ENCODE peak calls at places on chromosome 16, in ten cellular contexts. One of them, this sample, is unnamed.

GRCh38 chr16:73737637-73738036 is 559.0 kb upstream of the PSMD7 start:
- DNase-seq in AG09309: no peak
- DNase-seq in M059J: no peak
- DNase-seq in Right ventricle myocardium superior: no peak
- DNase-seq in fibroblast of lung: no peak
- DNase-seq in cerebellum: no peak
- DNase-seq in astrocyte of the cerebellum: no peak
- DNase-seq in GM12865: no peak
- DNase-seq in NCI-H1092 treated with DMSO at 0.1 percent for 48 hours: no peak
- DNase-seq in activated naive CD4-positive, alpha-beta T cell: no peak
- DNase-seq in this sample: no peak

GRCh38 chr16:5041604-5042133 is 7.9 kb upstream of the NAGPA start:
- DNase-seq in AG09309: no peak
- DNase-seq in M059J: peak; percentile 86
- DNase-seq in Right ventricle myocardium superior: no peak
- DNase-seq in fibroblast of lung: peak; percentile 93
- DNase-seq in cerebellum: no peak
- DNase-seq in astrocyte of the cerebellum: peak; percentile 38
- DNase-seq in GM12865: peak; percentile 91
- DNase-seq in NCI-H1092 treated with DMSO at 0.1 percent for 48 hours: no peak
- DNase-seq in activated naive CD4-positive, alpha-beta T cell: no peak
- DNase-seq in this sample: peak; percentile 18

GRCh38 chr16:2473999-2474876 is 689 bp upstream of the TBC1D24 start:
- DNase-seq in AG09309: no peak
- DNase-seq in M059J: peak; percentile 47
- DNase-seq in Right ventricle myocardium superior: peak; percentile 77
- DNase-seq in fibroblast of lung: peak; percentile 39
- DNase-seq in cerebellum: peak; percentile 67
- DNase-seq in astrocyte of the cerebellum: no peak
- DNase-seq in GM12865: peak; percentile 72
- DNase-seq in NCI-H1092 treated with DMSO at 0.1 percent for 48 hours: peak; percentile 42
- DNase-seq in activated naive CD4-positive, alpha-beta T cell: no peak
- DNase-seq in this sample: no peak

GRCh38 chr16:58428621-58429557 is 36.6 kb downstream of the GINS3 start:
- DNase-seq in AG09309: no peak
- DNase-seq in M059J: peak; percentile 39
- DNase-seq in Right ventricle myocardium superior: no peak
- DNase-seq in fibroblast of lung: peak; percentile 19
- DNase-seq in cerebellum: no peak
- DNase-seq in astrocyte of the cerebellum: no peak
- DNase-seq in GM12865: no peak
- DNase-seq in NCI-H1092 treated with DMSO at 0.1 percent for 48 hours: no peak
- DNase-seq in activated naive CD4-positive, alpha-beta T cell: no peak
- DNase-seq in this sample: no peak

GRCh38 chr16:24668481-24669001 is 60.9 kb upstream of the TNRC6A start:
- DNase-seq in AG09309: peak; percentile 34
- DNase-seq in M059J: peak; percentile 87
- DNase-seq in Right ventricle myocardium superior: no peak
- DNase-seq in fibroblast of lung: peak; percentile 87
- DNase-seq in cerebellum: peak; percentile 42
- DNase-seq in astrocyte of the cerebellum: peak; percentile 36
- DNase-seq in GM12865: peak; percentile 24
- DNase-seq in NCI-H1092 treated with DMSO at 0.1 percent for 48 hours: no peak
- DNase-seq in activated naive CD4-positive, alpha-beta T cell: no peak
- DNase-seq in this sample: peak; percentile 65

GRCh38 chr16:12618515-12618914 is 185.2 kb downstream of the CPPED1 start:
- DNase-seq in AG09309: no peak
- DNase-seq in M059J: peak; percentile 57
- DNase-seq in Right ventricle myocardium superior: no peak
- DNase-seq in fibroblast of lung: no peak
- DNase-seq in cerebellum: no peak
- DNase-seq in astrocyte of the cerebellum: no peak
- DNase-seq in GM12865: peak; percentile 19
- DNase-seq in NCI-H1092 treated with DMSO at 0.1 percent for 48 hours: no peak
- DNase-seq in activated naive CD4-positive, alpha-beta T cell: no peak
- DNase-seq in this sample: no peak

GRCh38 chr16:83955218-83956130 is 2.4 kb downstream of the OSGIN1 start:
- DNase-seq in AG09309: peak; percentile 5
- DNase-seq in M059J: peak; percentile 14
- DNase-seq in Right ventricle myocardium superior: peak; percentile 41
- DNase-seq in fibroblast of lung: peak; percentile 54
- DNase-seq in cerebellum: no peak
- DNase-seq in astrocyte of the cerebellum: peak; percentile 41
- DNase-seq in GM12865: no peak
- DNase-seq in NCI-H1092 treated with DMSO at 0.1 percent for 48 hours: no peak
- DNase-seq in activated naive CD4-positive, alpha-beta T cell: no peak
- DNase-seq in this sample: no peak

GRCh38 chr16:86294535-86294934 is 215.8 kb upstream of the FOXF1 start:
- DNase-seq in AG09309: no peak
- DNase-seq in M059J: no peak
- DNase-seq in Right ventricle myocardium superior: no peak
- DNase-seq in fibroblast of lung: no peak
- DNase-seq in cerebellum: no peak
- DNase-seq in astrocyte of the cerebellum: no peak
- DNase-seq in GM12865: no peak
- DNase-seq in NCI-H1092 treated with DMSO at 0.1 percent for 48 hours: no peak
- DNase-seq in activated naive CD4-positive, alpha-beta T cell: no peak
- DNase-seq in this sample: no peak

GRCh38 chr16:9328386-9328785 is 236.9 kb downstream of the HAPSTR1 start:
- DNase-seq in AG09309: no peak
- DNase-seq in M059J: no peak
- DNase-seq in Right ventricle myocardium superior: no peak
- DNase-seq in fibroblast of lung: no peak
- DNase-seq in cerebellum: no peak
- DNase-seq in astrocyte of the cerebellum: no peak
- DNase-seq in GM12865: no peak
- DNase-seq in NCI-H1092 treated with DMSO at 0.1 percent for 48 hours: no peak
- DNase-seq in activated naive CD4-positive, alpha-beta T cell: no peak
- DNase-seq in this sample: no peak

GRCh38 chr16:77496934-77497333 is 62.1 kb upstream of the ADAMTS18 start:
- DNase-seq in AG09309: no peak
- DNase-seq in M059J: peak; percentile 49
- DNase-seq in Right ventricle myocardium superior: no peak
- DNase-seq in fibroblast of lung: peak; percentile 32
- DNase-seq in cerebellum: no peak
- DNase-seq in astrocyte of the cerebellum: no peak
- DNase-seq in GM12865: no peak
- DNase-seq in NCI-H1092 treated with DMSO at 0.1 percent for 48 hours: no peak
- DNase-seq in activated naive CD4-positive, alpha-beta T cell: no peak
- DNase-seq in this sample: no peak

GRCh38 chr16:76639685-76640289 is 362.6 kb downstream of the CNTNAP4 start:
- DNase-seq in AG09309: no peak
- DNase-seq in M059J: peak; percentile 27
- DNase-seq in Right ventricle myocardium superior: no peak
- DNase-seq in fibroblast of lung: peak; percentile 0
- DNase-seq in cerebellum: peak; percentile 6
- DNase-seq in astrocyte of the cerebellum: peak; percentile 16
- DNase-seq in GM12865: peak; percentile 40
- DNase-seq in NCI-H1092 treated with DMSO at 0.1 percent for 48 hours: peak; percentile 30
- DNase-seq in activated naive CD4-positive, alpha-beta T cell: no peak
- DNase-seq in this sample: no peak

GRCh38 chr16:57781741-57782606 is 20.3 kb downstream of the KIFC3 start:
- DNase-seq in AG09309: peak; percentile 16
- DNase-seq in M059J: peak; percentile 72
- DNase-seq in Right ventricle myocardium superior: peak; percentile 7
- DNase-seq in fibroblast of lung: peak; percentile 61
- DNase-seq in cerebellum: no peak
- DNase-seq in astrocyte of the cerebellum: peak; percentile 47
- DNase-seq in GM12865: no peak
- DNase-seq in NCI-H1092 treated with DMSO at 0.1 percent for 48 hours: no peak
- DNase-seq in activated naive CD4-positive, alpha-beta T cell: no peak
- DNase-seq in this sample: no peak

GRCh38 chr16:50591800-50592771 is 43.9 kb downstream of the NKD1 start:
- DNase-seq in AG09309: no peak
- DNase-seq in M059J: peak; percentile 64
- DNase-seq in Right ventricle myocardium superior: peak; percentile 88
- DNase-seq in fibroblast of lung: no peak
- DNase-seq in cerebellum: peak; percentile 91
- DNase-seq in astrocyte of the cerebellum: peak; percentile 16
- DNase-seq in GM12865: no peak
- DNase-seq in NCI-H1092 treated with DMSO at 0.1 percent for 48 hours: peak; percentile 69
- DNase-seq in activated naive CD4-positive, alpha-beta T cell: no peak
- DNase-seq in this sample: no peak

GRCh38 chr16:81567987-81568748 is 123.6 kb downstream of the CMIP start:
- DNase-seq in AG09309: peak; percentile 20
- DNase-seq in M059J: peak; percentile 99
- DNase-seq in Right ventricle myocardium superior: no peak
- DNase-seq in fibroblast of lung: peak; percentile 73
- DNase-seq in cerebellum: no peak
- DNase-seq in astrocyte of the cerebellum: peak; percentile 59
- DNase-seq in GM12865: no peak
- DNase-seq in NCI-H1092 treated with DMSO at 0.1 percent for 48 hours: no peak
- DNase-seq in activated naive CD4-positive, alpha-beta T cell: no peak
- DNase-seq in this sample: no peak

GRCh38 chr16:80123189-80123588 is 417.6 kb upstream of the DYNLRB2 start:
- DNase-seq in AG09309: no peak
- DNase-seq in M059J: peak; percentile 9
- DNase-seq in Right ventricle myocardium superior: no peak
- DNase-seq in fibroblast of lung: peak; percentile 75
- DNase-seq in cerebellum: no peak
- DNase-seq in astrocyte of the cerebellum: no peak
- DNase-seq in GM12865: no peak
- DNase-seq in NCI-H1092 treated with DMSO at 0.1 percent for 48 hours: no peak
- DNase-seq in activated naive CD4-positive, alpha-beta T cell: no peak
- DNase-seq in this sample: no peak

GRCh38 chr16:85832578-85833539 is 33.4 kb downstream of the COX4I1 start:
- DNase-seq in AG09309: no peak
- DNase-seq in M059J: no peak
- DNase-seq in Right ventricle myocardium superior: peak; percentile 34
- DNase-seq in fibroblast of lung: no peak
- DNase-seq in cerebellum: peak; percentile 30
- DNase-seq in astrocyte of the cerebellum: no peak
- DNase-seq in GM12865: peak; percentile 63
- DNase-seq in NCI-H1092 treated with DMSO at 0.1 percent for 48 hours: no peak
- DNase-seq in activated naive CD4-positive, alpha-beta T cell: no peak
- DNase-seq in this sample: no peak

GRCh38 chr16:22665803-22666202 is 148.2 kb upstream of the HS3ST2 start:
- DNase-seq in AG09309: no peak
- DNase-seq in M059J: no peak
- DNase-seq in Right ventricle myocardium superior: no peak
- DNase-seq in fibroblast of lung: no peak
- DNase-seq in cerebellum: no peak
- DNase-seq in astrocyte of the cerebellum: no peak
- DNase-seq in GM12865: no peak
- DNase-seq in NCI-H1092 treated with DMSO at 0.1 percent for 48 hours: no peak
- DNase-seq in activated naive CD4-positive, alpha-beta T cell: no peak
- DNase-seq in this sample: no peak